ENCODE peak calls at places on chromosome 14, in five cellular contexts. C is mesenchymal stem cell, A is pancreas, S is heart right ventricle, X is AG10803. W is an unnamed sample.

GRCh38 chr14:106842687-106843086 is 1316.3 kb downstream of the TMEM121 start:
- DNase-seq in C (no peak), A (peak; percentile 41), S (no peak), X (no peak), W (no peak)

GRCh38 chr14:104190396-104191000 is 52.1 kb downstream of the KIF26A start:
- DNase-seq in C (no peak), A (no peak), S (no peak), X (no peak), W (no peak)

GRCh38 chr14:90760591-90761316 is 55.5 kb downstream of the TTC7B start:
- DNase-seq in C (peak; percentile 57), A (no peak), S (no peak), X (peak; percentile 12), W (no peak)

GRCh38 chr14:104091061-104091926 is 5.8 kb downstream of the ASPG start:
- DNase-seq in C (no peak), A (no peak), S (no peak), X (no peak), W (no peak)

GRCh38 chr14:104137297-104138097 is 890 bp upstream of the KIF26A start:
- DNase-seq in C (peak; percentile 69), A (peak; percentile 77), S (peak; percentile 67), X (peak; percentile 15), W (peak; percentile 29)

GRCh38 chr14:79568566-79568965 is 642.7 kb downstream of the DIO2 start:
- DNase-seq in C (no peak), A (no peak), S (no peak), X (no peak), W (no peak)

GRCh38 chr14:33039321-33039720 is 100.6 kb downstream of the NPAS3 start:
- DNase-seq in C (no peak), A (no peak), S (no peak), X (no peak), W (no peak)

GRCh38 chr14:29927596-29928341 is at the start of gene PRKD1:
- DNase-seq in C (peak; percentile 76), A (peak; percentile 66), S (peak; percentile 69), X (peak; percentile 71), W (no peak)

GRCh38 chr14:84225243-84225642 is 1304.7 kb upstream of the FLRT2 start:
- DNase-seq in C (no peak), A (no peak), S (peak; percentile 67), X (no peak), W (no peak)

GRCh38 chr14:68619805-68620574 is 172.9 kb downstream of the ZFP36L1 start:
- DNase-seq in C (peak; percentile 86), A (no peak), S (peak; percentile 78), X (no peak), W (no peak)

GRCh38 chr14:42806909-42807315 is 1200.2 kb downstream of the LRFN5 start:
- DNase-seq in C (peak; percentile 60), A (no peak), S (no peak), X (no peak), W (no peak)

DNA sequence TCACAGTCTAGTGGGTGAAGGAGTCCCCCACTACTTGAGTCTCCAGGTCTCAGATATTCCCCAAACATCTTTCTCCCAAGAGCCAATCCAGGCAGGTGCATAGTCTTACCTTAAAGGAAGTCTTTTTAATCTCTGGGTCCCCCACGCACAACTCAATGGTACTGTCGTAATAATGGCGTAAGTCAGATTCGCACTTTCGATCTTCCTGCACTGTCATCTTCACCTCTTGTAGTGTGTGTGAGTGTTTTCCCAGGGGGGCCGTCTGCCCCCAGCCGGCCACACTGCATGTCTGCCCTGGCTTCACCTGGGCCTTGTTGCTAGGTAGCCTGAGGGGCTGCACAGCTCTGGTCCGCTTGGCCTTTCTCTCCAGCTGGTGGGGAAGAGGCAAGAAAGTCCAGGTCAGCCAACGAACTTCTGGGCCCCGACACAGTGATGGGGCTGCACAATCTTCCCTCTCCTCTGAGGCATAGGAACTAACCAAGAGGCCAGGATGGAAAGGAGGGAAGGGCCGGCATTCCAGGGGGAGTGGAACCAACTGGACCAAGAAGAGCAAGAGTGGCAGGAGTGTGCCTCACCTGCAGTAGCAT is 2.1 kb downstream of the GZMB start:
- DNase-seq in C (no peak), A (no peak), S (no peak), X (no peak), W (no peak)
- H3K4me3 ChIP-seq in C (no peak overlapping the region), A (no peak overlapping the region), S (no peak overlapping the region), X (no peak overlapping the region), W (no peak overlapping the region)

GRCh38 chr14:51079489-51079888 is 15.4 kb downstream of the TRIM9 start:
- DNase-seq in C (no peak), A (no peak), S (no peak), X (peak; percentile 9), W (no peak)

GRCh38 chr14:51080622-51081021 is 14.3 kb downstream of the TRIM9 start:
- DNase-seq in C (no peak), A (no peak), S (no peak), X (no peak), W (no peak)

GRCh38 chr14:51081209-51081608 is 13.7 kb downstream of the TRIM9 start:
- DNase-seq in C (no peak), A (no peak), S (no peak), X (no peak), W (no peak)

GRCh38 chr14:51082394-51082793 is 12.5 kb downstream of the TRIM9 start:
- DNase-seq in C (no peak), A (no peak), S (no peak), X (peak; percentile 80), W (no peak)

GRCh38 chr14:51081712-51082111 is 13.2 kb downstream of the TRIM9 start:
- DNase-seq in C (no peak), A (no peak), S (no peak), X (no peak), W (no peak)
- H3K4me3 ChIP-seq in C (no peak overlapping the region), A (no peak overlapping the region), S (no peak overlapping the region), X (no peak overlapping the region), W (no peak overlapping the region)

GRCh38 chr14:51860836-51861583 is 598 bp downstream of the GNG2 start:
- DNase-seq in C (peak; percentile 56), A (no peak), S (no peak), X (no peak), W (no peak)

GRCh38 chr14:51859136-51859535 is 1.3 kb upstream of the GNG2 start:
- DNase-seq in C (peak; percentile 37), A (no peak), S (no peak), X (peak; percentile 29), W (no peak)

GRCh38 chr14:51862839-51863235 is 2.4 kb downstream of the GNG2 start:
- DNase-seq in C (no peak), A (no peak), S (no peak), X (no peak), W (no peak)

GRCh38 chr14:51860164-51860835 is at the start of gene GNG2:
- DNase-seq in C (peak; percentile 83), A (peak; percentile 41), S (peak; percentile 78), X (peak; percentile 80), W (peak; percentile 86)

GRCh38 chr14:51862171-51862838 is 1.9 kb downstream of the GNG2 start:
- DNase-seq in C (peak; percentile 23), A (no peak), S (no peak), X (no peak), W (no peak)
- H3K4me3 ChIP-seq in C (no peak overlapping the region), A (no peak overlapping the region), S (peak overlapping the region; percentile 61), X (peak overlapping the region; percentile 70), W (no peak overlapping the region)

GRCh38 chr14:75002392-75003249 is at the start of gene EIF2B2:
- DNase-seq in C (peak; percentile 98), A (peak; percentile 98), S (peak; percentile 99), X (peak; percentile 93), W (peak; percentile 82)

GRCh38 chr14:75005357-75005756 is 2.6 kb downstream of the EIF2B2 start:
- DNase-seq in C (no peak), A (no peak), S (no peak), X (no peak), W (no peak)

GRCh38 chr14:75003250-75004027 is 718 bp downstream of the EIF2B2 start:
- DNase-seq in C (peak; percentile 24), A (no peak), S (no peak), X (no peak), W (no peak)

GRCh38 chr14:75001261-75001660 is 1.5 kb upstream of the EIF2B2 start:
- DNase-seq in C (no peak), A (no peak), S (no peak), X (no peak), W (no peak)

DNA sequence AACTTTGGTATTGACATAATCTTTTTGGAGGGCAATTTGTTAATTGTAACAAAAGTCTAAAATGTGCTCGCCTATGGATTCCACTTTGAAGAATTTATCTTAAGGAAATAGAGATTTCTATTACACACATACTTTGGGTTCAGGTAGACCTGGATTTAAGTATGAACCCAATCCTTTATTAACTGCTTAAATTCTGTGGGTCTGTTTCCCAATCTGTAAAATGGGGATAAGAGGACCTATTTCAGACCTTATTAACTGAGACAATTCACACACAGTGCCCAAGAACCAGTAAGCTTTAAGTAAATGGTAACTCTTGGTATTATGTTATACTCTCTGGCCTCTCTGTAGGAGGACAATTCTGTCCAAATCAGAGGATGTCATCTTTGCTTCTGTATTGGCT is 822 bp upstream of the EIF2B2 start:
- DNase-seq in C (no peak), A (no peak), S (no peak), X (no peak), W (no peak)
- H3K4me3 ChIP-seq in C (no peak overlapping the region), A (peak overlapping the region; percentile 94), S (peak overlapping the region; percentile 90), X (peak overlapping the region; percentile 93), W (peak overlapping the region; percentile 89)

GRCh38 chr14:94077111-94077821 is 3.7 kb downstream of the DDX24 start:
- DNase-seq in C (no peak), A (no peak), S (no peak), X (no peak), W (no peak)
- H3K4me3 ChIP-seq in C (no peak overlapping the region), A (no peak overlapping the region), S (peak overlapping the region; percentile 97), X (no peak overlapping the region), W (no peak overlapping the region)

DNA sequence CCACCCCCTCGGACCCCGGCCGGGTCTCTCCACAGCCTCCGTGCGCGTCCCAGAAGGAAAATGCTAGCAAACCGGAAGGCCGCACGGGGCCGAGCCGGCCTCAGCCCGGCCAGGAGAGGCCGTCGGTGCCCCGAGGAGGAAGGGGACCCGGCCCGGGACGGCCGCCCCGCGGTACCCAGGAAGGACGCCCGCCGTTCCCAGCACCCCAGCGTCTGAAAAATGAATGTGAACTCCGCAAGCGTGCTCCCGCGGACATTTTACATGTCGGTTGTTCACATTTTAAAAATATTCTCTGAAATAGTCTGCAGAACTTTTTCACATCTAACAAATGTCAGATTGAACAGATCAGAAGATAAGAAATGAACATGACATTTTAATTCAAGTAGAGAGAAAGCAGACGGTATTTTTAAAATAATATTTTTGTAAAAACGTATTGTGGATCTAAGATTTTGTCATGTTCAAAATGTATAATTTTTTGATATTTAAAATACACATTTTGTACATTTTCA is 101.8 kb upstream of the DIO3 start:
- DNase-seq in C (no peak), A (no peak), S (no peak), X (no peak), W (no peak)
- H3K4me3 ChIP-seq in C (peak overlapping the region; percentile 32), A (peak overlapping the region; percentile 11), S (no peak overlapping the region), X (no peak overlapping the region), W (no peak overlapping the region)

DNA sequence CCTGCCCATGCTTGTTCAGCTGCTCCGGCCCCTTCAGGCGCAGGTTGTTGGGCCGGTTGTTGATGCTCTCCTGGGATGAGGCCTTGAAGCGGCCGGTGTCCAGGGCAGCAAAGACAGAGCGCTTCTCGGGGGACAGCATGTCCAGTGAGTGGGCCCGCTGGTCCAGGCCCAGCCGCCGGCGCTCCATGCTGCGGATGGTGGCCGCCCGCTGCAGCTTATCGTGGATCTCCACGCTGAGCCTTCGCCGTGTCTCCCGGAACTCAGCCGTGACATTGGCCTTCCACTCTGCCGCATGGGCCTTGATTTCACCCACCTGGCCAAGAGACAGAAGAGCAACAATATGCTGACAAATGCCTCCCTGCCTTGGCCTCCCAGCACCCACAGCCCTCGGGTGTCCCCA is 137.2 kb downstream of the KCNK10 start:
- DNase-seq in C (no peak), A (no peak), S (no peak), X (no peak), W (no peak)
- H3K4me3 ChIP-seq in C (no peak overlapping the region), A (no peak overlapping the region), S (no peak overlapping the region), X (no peak overlapping the region), W (no peak overlapping the region)